ENCODE peak calls at places on chromosomes 13 and 19, in seven cellular contexts. U is tibial nerve, D is thyroid gland, L is breast epithelium, S is right lobe of liver, Y is transverse colon, M is NB4. F is an unnamed sample.

GRCh38 chr13:110176431-110176830 is 130.5 kb downstream of the COL4A1 start:
- DNase-seq in M (no peak), U (no peak), D (no peak), S (no peak), L (no peak), Y (no peak), F (no peak)

GRCh38 chr13:105441406-105441805 is 1094.1 kb downstream of the EFNB2 start:
- DNase-seq in L (no peak), Y (no peak), D (no peak), U (no peak), M (no peak), S (no peak), F (no peak)

GRCh38 chr13:62702502-62702901 is 1286.9 kb upstream of the PCDH20 start:
- DNase-seq in M (no peak), Y (no peak), U (no peak), S (no peak), L (no peak), D (no peak), F (no peak)

GRCh38 chr13:106052200-106052767 is 483.2 kb downstream of the EFNB2 start:
- DNase-seq in U (no peak), S (no peak), D (no peak), M (no peak), Y (no peak), L (no peak), F (no peak)

GRCh38 chr19:47247308-47247990 is 8.9 kb upstream of the CCDC9 start:
- DNase-seq in S (peak; percentile 79), M (peak; percentile 96), D (peak; percentile 71), Y (peak; percentile 85), U (peak; percentile 79), L (peak; percentile 82), F (no peak)

GRCh38 chr13:28131646-28132045 is 6.7 kb upstream of the PAN3 start:
- DNase-seq in L (no peak), M (no peak), U (no peak), Y (no peak), S (no peak), D (no peak), F (no peak)

GRCh38 chr13:74794147-74794546 is 659.9 kb upstream of the KLF12 start:
- DNase-seq in D (no peak), L (no peak), S (no peak), Y (no peak), M (peak; percentile 23), U (no peak), F (no peak)

GRCh38 chr19:34513767-34514166 is 32.2 kb downstream of the WTIP start:
- DNase-seq in U (no peak), S (no peak), D (no peak), Y (no peak), M (no peak), L (no peak), F (no peak)

GRCh38 chr19:29596885-29597525 is 9.1 kb upstream of the POP4 start:
- DNase-seq in D (no peak), Y (no peak), U (no peak), S (no peak), M (peak; percentile 5), L (no peak), F (no peak)

GRCh38 chr19:2814426-2814825 is 5.2 kb upstream of the ZNF554 start:
- DNase-seq in S (no peak), M (no peak), L (no peak), D (no peak), U (no peak), Y (no peak), F (no peak)

GRCh38 chr13:99103536-99103935 is 97.1 kb upstream of the UBAC2 start:
- DNase-seq in S (no peak), L (no peak), Y (no peak), D (no peak), U (no peak), M (no peak), F (no peak)

GRCh38 chr19:23946569-23946968 is 31.9 kb downstream of the ZNF726 start:
- DNase-seq in U (no peak), Y (no peak), D (no peak), S (no peak), L (no peak), M (no peak), F (no peak)
- TF ChIP-seq POLR2A in U (no peak), Y (no peak), D (no peak), S (no peak), L (no peak), M (no peak), F (no peak)

GRCh38 chr19:1361601-1362384 is 21.9 kb upstream of the NDUFS7 start:
- DNase-seq in L (no peak), D (no peak), M (no peak), S (no peak), Y (no peak), U (no peak), F (no peak)
- H3K4me3 ChIP-seq in L (peak overlapping the region; percentile 53), D (no peak overlapping the region), M (no peak overlapping the region), S (no peak overlapping the region), Y (peak overlapping the region; percentile 18), U (no peak overlapping the region), F (no peak overlapping the region)

GRCh38 chr19:44807652-44808462 is 1.0 kb upstream of the BCAM start:
- DNase-seq in U (peak; percentile 27), L (peak; percentile 69), M (peak; percentile 30), Y (peak; percentile 40), D (peak; percentile 91), S (peak; percentile 82), F (peak; percentile 34)

GRCh38 chr19:44808463-44809371 is at the start of gene BCAM:
- DNase-seq in L (peak; percentile 81), Y (peak; percentile 70), M (no peak), S (peak; percentile 85), U (peak; percentile 57), D (peak; percentile 91), F (peak; percentile 71)

GRCh38 chr19:44807162-44807561 is 1.7 kb upstream of the BCAM start:
- DNase-seq in U (no peak), M (no peak), Y (peak; percentile 72), D (peak; percentile 67), S (peak; percentile 92), L (peak; percentile 84), F (peak; percentile 92)

GRCh38 chr19:44803442-44804428 is 5.2 kb upstream of the BCAM start:
- DNase-seq in S (no peak), L (peak; percentile 84), M (no peak), D (peak; percentile 19), U (no peak), Y (no peak), F (peak; percentile 60)

DNA sequence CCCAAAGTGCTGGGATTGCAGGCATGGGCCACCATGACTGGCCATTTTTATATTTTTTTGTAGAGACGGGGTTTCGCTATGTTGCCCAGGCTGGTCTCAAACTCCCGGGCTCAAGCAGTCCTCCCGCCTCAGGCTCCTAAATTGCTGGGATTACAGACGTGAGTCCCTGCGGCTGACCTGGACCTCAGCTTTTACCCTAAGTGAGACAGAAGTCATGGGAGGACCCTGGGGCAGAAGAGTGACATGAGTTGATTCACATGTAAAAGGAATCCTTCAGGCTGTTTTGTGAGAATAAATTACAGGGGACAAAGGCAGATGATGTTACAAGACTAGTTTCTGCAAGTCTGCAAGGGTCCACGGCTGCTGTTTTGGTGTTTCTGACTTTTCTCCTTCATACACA is 2.6 kb upstream of the BCAM start:
- DNase-seq in M (no peak), Y (no peak), S (no peak), U (no peak), D (no peak), L (no peak), F (no peak)
- TF ChIP-seq POLR2A in M (no peak), Y (no peak), S (no peak), U (no peak), D (no peak), L (no peak), F (no peak)

GRCh38 chr13:21638319-21639282 is 32.3 kb upstream of the FGF9 start:
- DNase-seq in D (no peak), U (peak; percentile 50), L (no peak), S (no peak), M (peak; percentile 55), Y (peak; percentile 43), F (no peak)

GRCh38 chr13:21639604-21640003 is 31.3 kb upstream of the FGF9 start:
- DNase-seq in S (no peak), U (no peak), L (no peak), M (no peak), D (no peak), Y (no peak), F (no peak)

GRCh38 chr13:21641629-21642028 is 29.2 kb upstream of the FGF9 start:
- DNase-seq in S (no peak), U (no peak), Y (no peak), L (no peak), D (no peak), M (no peak), F (no peak)

GRCh38 chr13:21632196-21632595 is 28.2 kb upstream of the MICU2 start:
- DNase-seq in U (no peak), L (no peak), Y (no peak), M (no peak), D (no peak), S (no peak), F (no peak)

DNA sequence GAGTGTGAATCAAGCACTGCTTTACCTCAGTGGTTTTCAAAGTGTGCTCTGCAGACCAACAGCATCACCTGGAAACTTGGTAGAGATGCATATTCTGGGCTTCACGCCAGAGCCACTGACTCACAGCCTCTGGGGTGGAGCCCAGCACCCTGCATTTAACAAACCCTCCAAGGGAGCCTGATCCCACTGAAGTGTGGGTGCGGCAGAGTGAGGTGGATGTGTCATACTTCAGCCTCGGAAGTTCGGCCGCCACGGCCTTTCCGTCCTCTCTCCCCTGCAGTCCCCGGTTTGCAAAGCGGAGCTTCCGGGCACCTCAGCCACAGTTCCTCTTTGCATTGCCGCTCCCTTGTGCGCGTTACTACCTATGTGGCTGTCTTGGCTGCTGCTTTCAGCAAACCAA is 33.3 kb upstream of the MICU2 start:
- DNase-seq in Y (peak; percentile 86), M (peak; percentile 87), S (no peak), D (peak; percentile 83), L (no peak), U (no peak), F (no peak)
- H3K4me3 ChIP-seq in Y (no peak overlapping the region), M (no peak overlapping the region), S (no peak overlapping the region), D (no peak overlapping the region), L (no peak overlapping the region), U (no peak overlapping the region), F (no peak overlapping the region)

DNA sequence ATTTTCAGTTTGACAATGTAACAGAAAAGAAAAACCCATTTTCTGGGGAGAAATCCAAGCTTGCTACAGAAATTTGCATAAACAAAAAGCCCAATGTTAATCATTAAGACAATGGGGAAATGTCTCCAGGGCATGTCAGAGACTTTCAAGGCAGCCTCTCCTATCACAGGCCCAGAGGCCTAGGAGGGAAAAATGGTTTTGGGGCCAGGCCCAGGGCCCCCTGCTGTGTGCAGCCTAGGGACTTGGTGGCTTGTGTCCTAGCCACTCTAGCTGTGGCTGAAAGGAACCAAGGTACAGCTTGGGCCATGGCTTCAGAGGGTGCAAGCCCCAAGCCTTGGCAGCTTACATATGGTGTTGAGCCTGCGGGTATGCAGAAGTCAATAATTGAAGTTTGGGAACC is 8.0 kb upstream of the TEX30 start:
- DNase-seq in L (no peak), Y (no peak), S (no peak), U (no peak), M (no peak), D (no peak), F (no peak)
- TF ChIP-seq POLR2A in L (no peak), Y (no peak), S (no peak), U (no peak), M (no peak), D (no peak), F (no peak)